ENCODE peak calls at places on chromosome 5, in six cellular contexts. A is heart left ventricle, N is omental fat pad, C is upper lobe of right lung, V is AG09319, X is astrocyte of the cerebellum. J is an unnamed sample.

GRCh38 chr5:179467441-179467840 is 82.9 kb upstream of the RUFY1 start:
- DNase-seq in N (no peak), C (no peak), V (no peak), A (no peak), X (no peak), J (no peak)

GRCh38 chr5:170216262-170216864 is 16.4 kb upstream of the C5orf58 start:
- DNase-seq in X (peak), C (no peak), N (no peak), A (no peak), V (peak), J (no peak)

GRCh38 chr5:107474724-107475489 is 195.8 kb downstream of the EFNA5 start:
- DNase-seq in A (no peak), X (no peak), N (no peak), C (no peak), V (no peak), J (peak)

GRCh38 chr5:93583799-93584530 is 943 bp downstream of the NR2F1 start:
- DNase-seq in C (no peak), N (no peak), V (no peak), X (no peak), A (no peak), J (no peak)

GRCh38 chr5:124986667-124987066 is 240.2 kb upstream of the ZNF608 start:
- DNase-seq in C (no peak), N (no peak), V (no peak), X (no peak), A (no peak), J (no peak)

GRCh38 chr5:177432143-177432904 is 5.8 kb downstream of the GRK6 start:
- DNase-seq in A (peak), V (no peak), X (no peak), C (no peak), N (no peak), J (no peak)

GRCh38 chr5:178306430-178307225 is 74.0 kb upstream of the PHYKPL start:
- DNase-seq in A (no peak), N (no peak), X (no peak), C (peak), V (no peak), J (no peak)

GRCh38 chr5:102638316-102638715 is 116.8 kb upstream of the PAM start:
- DNase-seq in C (no peak), N (no peak), X (no peak), V (no peak), A (no peak), J (no peak)

GRCh38 chr5:97162045-97162444 is 19.6 kb upstream of the LIX1 start:
- DNase-seq in X (peak), A (no peak), V (peak), N (no peak), C (no peak), J (no peak)

GRCh38 chr5:179698935-179699639 is at the start of gene CANX:
- DNase-seq in C (no peak), X (no peak), A (no peak), V (no peak), N (no peak), J (no peak)

GRCh38 chr5:17167171-17167891 is 50.1 kb upstream of the BASP1 start:
- DNase-seq in X (peak), V (no peak), N (no peak), A (no peak), C (no peak), J (no peak)

GRCh38 chr5:79109527-79110492 is 1.8 kb upstream of the BHMT start:
- DNase-seq in C (no peak), X (no peak), A (no peak), V (no peak), N (no peak), J (no peak)

GRCh38 chr5:59599729-59600128 is 293.8 kb downstream of the PDE4D start:
- DNase-seq in V (no peak), C (no peak), X (no peak), A (no peak), N (no peak), J (no peak)

GRCh38 chr5:82004511-82004910 is 32.7 kb downstream of the ATG10 start:
- DNase-seq in C (no peak), N (no peak), A (no peak), V (no peak), X (no peak), J (no peak)

DNA sequence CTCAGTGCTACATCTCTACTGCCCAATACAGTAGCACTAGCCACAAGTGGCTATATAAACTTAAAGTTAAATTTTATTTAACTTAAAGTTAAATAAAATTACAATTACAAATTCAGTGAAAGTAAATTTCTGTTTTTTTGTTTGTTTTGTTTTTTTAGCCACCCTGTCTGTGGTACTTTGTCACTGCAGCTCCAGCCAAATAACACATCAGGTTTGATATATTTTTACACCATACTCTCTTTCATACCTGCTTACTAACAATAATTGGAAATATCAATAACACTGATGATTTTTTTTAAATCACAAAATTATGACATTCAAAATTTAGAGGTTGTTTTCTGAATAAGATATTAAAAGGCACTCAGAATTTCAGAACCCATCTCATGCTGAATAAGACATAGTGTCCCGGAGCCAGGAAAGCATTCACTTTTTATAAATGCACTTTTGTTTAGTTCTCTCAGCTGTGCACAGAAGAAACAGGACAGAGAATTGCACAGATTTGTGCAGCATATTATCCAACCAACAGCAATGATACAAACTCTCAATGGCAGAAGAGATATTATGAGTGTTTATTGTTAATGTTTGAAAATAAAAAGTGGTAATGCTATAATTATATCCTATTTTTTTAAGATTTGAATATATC is 92.6 kb downstream of the EDIL3 start:
- DNase-seq in C (no peak), A (no peak), N (no peak), V (no peak), X (no peak), J (no peak)
- TF ChIP-seq CTCF in C (no peak), A (no peak), N (no peak), V (no peak), X (no peak), J (no peak)

GRCh38 chr5:173885481-173886010 is 2.6 kb upstream of the CPEB4 start:
- DNase-seq in V (no peak), A (no peak), X (no peak), C (no peak), N (no peak), J (no peak)
- TF ChIP-seq CTCF in V (no peak), A (peak), X (no peak), C (no peak), N (no peak), J (peak)

GRCh38 chr5:31029925-31030324 is 163.6 kb upstream of the CDH6 start:
- DNase-seq in X (no peak), N (no peak), C (no peak), A (no peak), V (no peak), J (no peak)
- TF ChIP-seq CTCF in X (no peak), N (no peak), C (no peak), A (no peak), V (no peak), J (no peak)

GRCh38 chr5:171226096-171226495 is 83.0 kb upstream of the TLX3 start:
- DNase-seq in X (peak), N (no peak), A (no peak), C (no peak), V (no peak), J (no peak)
- TF ChIP-seq CTCF in X (peak), N (no peak), A (no peak), C (peak), V (peak), J (peak)

GRCh38 chr5:167029488-167029887 is 1262.0 kb upstream of the WWC1 start:
- DNase-seq in X (no peak), A (no peak), V (no peak), N (no peak), C (no peak), J (no peak)

GRCh38 chr5:167036585-167036984 is 1254.9 kb upstream of the WWC1 start:
- DNase-seq in N (no peak), C (no peak), A (no peak), X (no peak), V (no peak), J (no peak)

GRCh38 chr5:167030500-167031120 is 1260.8 kb upstream of the WWC1 start:
- DNase-seq in V (no peak), C (no peak), A (no peak), X (no peak), N (no peak), J (no peak)
- TF ChIP-seq CTCF in V (no peak), C (no peak), A (peak), X (peak), N (no peak), J (no peak)

GRCh38 chr5:114101153-114101552 is 260.7 kb upstream of the KCNN2 start:
- DNase-seq in N (no peak), V (peak), C (no peak), X (peak), A (no peak), J (no peak)

GRCh38 chr5:114099161-114099560 is 262.7 kb upstream of the KCNN2 start:
- DNase-seq in V (no peak), C (no peak), X (no peak), A (no peak), N (no peak), J (no peak)

DNA sequence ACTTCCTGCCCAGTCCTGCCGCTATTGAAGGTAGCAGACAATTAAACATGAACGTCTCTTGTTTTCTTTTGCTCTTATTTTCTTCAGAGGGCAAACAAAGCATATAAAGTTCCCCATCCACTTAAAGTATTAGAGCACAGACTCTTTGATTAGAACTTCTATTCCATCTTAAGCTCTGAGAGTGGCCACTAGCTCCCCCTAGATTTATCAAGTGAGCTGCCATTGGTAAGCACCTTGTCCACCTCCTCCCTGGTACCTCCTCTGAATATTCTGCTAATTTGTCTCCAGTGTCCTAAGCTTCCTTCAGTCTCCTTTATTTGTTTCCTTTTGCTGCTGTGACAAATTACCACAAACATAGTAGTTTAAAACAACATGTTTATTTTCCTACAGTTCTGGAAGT is 264.3 kb upstream of the KCNN2 start:
- DNase-seq in C (no peak), V (no peak), A (no peak), X (no peak), N (no peak), J (no peak)
- TF ChIP-seq CTCF in C (no peak), V (no peak), A (no peak), X (no peak), N (no peak), J (no peak)

J was measured in GM06990.